ENCODE peak calls at places on chromosomes 6 and 20, in five cellular contexts. C, K, F, L and V are unnamed samples.

GRCh38 chr6:118776607-118777549 is 117.1 kb upstream of the ASF1A start:
- DNase-seq in C (peak; percentile 61), K (peak; percentile 86), F (peak; percentile 57), L (peak; percentile 87), V (peak; percentile 70)

GRCh38 chr6:34414999-34415858 is 10.6 kb downstream of the RPS10 start:
- DNase-seq in C (no peak), K (peak; percentile 79), F (peak; percentile 38), L (peak; percentile 72), V (peak; percentile 69)

GRCh38 chr6:145469021-145469420 is 266.3 kb downstream of the EPM2A start:
- DNase-seq in C (no peak), K (no peak), F (no peak), L (no peak), V (no peak)

GRCh38 chr20:57698191-57698866 is 11.5 kb downstream of the PMEPA1 start:
- DNase-seq in C (no peak), K (peak; percentile 98), F (peak; percentile 94), L (peak; percentile 100), V (no peak)

GRCh38 chr20:63312690-63313348 is 19.8 kb downstream of the COL20A1 start:
- DNase-seq in C (no peak), K (peak; percentile 24), F (no peak), L (no peak), V (no peak)

GRCh38 chr6:448296-449056 is 56.9 kb downstream of the IRF4 start:
- DNase-seq in C (no peak), K (no peak), F (no peak), L (no peak), V (no peak)

GRCh38 chr6:155782320-155782730 is 326.7 kb upstream of the NOX3 start:
- DNase-seq in C (no peak), K (peak; percentile 78), F (peak; percentile 95), L (peak; percentile 95), V (no peak)

GRCh38 chr6:33543116-33543515 is 37.0 kb downstream of the BAK1 start:
- DNase-seq in C (no peak), K (no peak), F (no peak), L (no peak), V (no peak)

GRCh38 chr6:82875573-82876185 is 190.0 kb downstream of the UBE3D start:
- DNase-seq in C (no peak), K (peak; percentile 90), F (peak; percentile 85), L (peak; percentile 96), V (no peak)

GRCh38 chr6:169915769-169916550 is 164.5 kb downstream of the ERMARD start:
- DNase-seq in C (no peak), K (no peak), F (no peak), L (no peak), V (no peak)

GRCh38 chr6:27760464-27760863 is 151.7 kb downstream of the OR2B2 start:
- DNase-seq in C (no peak), K (no peak), F (no peak), L (no peak), V (no peak)

GRCh38 chr6:15751721-15752350 is 89.0 kb upstream of the DTNBP1 start:
- DNase-seq in C (no peak), K (peak; percentile 10), F (no peak), L (no peak), V (no peak)

GRCh38 chr6:169851641-169852503 is 100.5 kb downstream of the ERMARD start:
- DNase-seq in C (peak; percentile 53), K (no peak), F (no peak), L (peak; percentile 73), V (no peak)

GRCh38 chr20:25251019-25251418 is 3.1 kb downstream of the PYGB start:
- DNase-seq in C (no peak), K (no peak), F (no peak), L (no peak), V (no peak)

GRCh38 chr6:45586216-45587171 is 208.8 kb upstream of the SUPT3H start:
- DNase-seq in C (peak; percentile 11), K (no peak), F (no peak), L (peak; percentile 79), V (peak; percentile 9)

GRCh38 chr20:21303872-21304586 is 898 bp downstream of the XRN2 start:
- DNase-seq in C (no peak), K (peak; percentile 52), F (no peak), L (no peak), V (no peak)

GRCh38 chr6:108902389-108902792 is 54.2 kb downstream of the ARMC2 start:
- DNase-seq in C (peak; percentile 46), K (peak; percentile 48), F (no peak), L (peak; percentile 23), V (peak; percentile 54)

GRCh38 chr20:437787-438486 is 24.4 kb downstream of the TBC1D20 start:
- DNase-seq in C (no peak), K (no peak), F (no peak), L (no peak), V (peak; percentile 32)

GRCh38 chr6:33827546-33828451 is 24.0 kb upstream of the MLN start:
- DNase-seq in C (no peak), K (peak; percentile 14), F (no peak), L (peak; percentile 10), V (no peak)

GRCh38 chr20:50464026-50464724 is 46.0 kb upstream of the PTPN1 start:
- DNase-seq in C (peak; percentile 83), K (peak; percentile 75), F (no peak), L (peak; percentile 76), V (peak; percentile 62)

GRCh38 chr6:22236626-22237414 is 60.0 kb downstream of the PRL start:
- DNase-seq in C (no peak), K (peak; percentile 87), F (no peak), L (peak; percentile 97), V (no peak)

GRCh38 chr6:108914235-108915022 is 66.2 kb downstream of the ARMC2 start:
- DNase-seq in C (peak; percentile 58), K (peak; percentile 24), F (peak; percentile 32), L (peak; percentile 31), V (peak; percentile 64)

GRCh38 chr6:7148100-7148822 is 40.5 kb downstream of the RREB1 start:
- DNase-seq in C (no peak), K (peak; percentile 92), F (no peak), L (peak; percentile 91), V (no peak)

GRCh38 chr20:18666803-18667460 is 79.1 kb downstream of the DTD1 start:
- DNase-seq in C (no peak), K (peak; percentile 11), F (no peak), L (no peak), V (no peak)

GRCh38 chr20:58550661-58551060 is 35.5 kb upstream of the APCDD1L start:
- DNase-seq in C (no peak), K (peak; percentile 95), F (no peak), L (no peak), V (no peak)

GRCh38 chr6:44064089-44064947 is 62.9 kb downstream of the MRPL14 start:
- DNase-seq in C (peak; percentile 31), K (peak; percentile 97), F (no peak), L (peak; percentile 85), V (no peak)

GRCh38 chr6:30555428-30556005 is 772 bp downstream of the GNL1 start:
- DNase-seq in C (peak; percentile 83), K (peak; percentile 74), F (no peak), L (no peak), V (peak; percentile 44)

DNA sequence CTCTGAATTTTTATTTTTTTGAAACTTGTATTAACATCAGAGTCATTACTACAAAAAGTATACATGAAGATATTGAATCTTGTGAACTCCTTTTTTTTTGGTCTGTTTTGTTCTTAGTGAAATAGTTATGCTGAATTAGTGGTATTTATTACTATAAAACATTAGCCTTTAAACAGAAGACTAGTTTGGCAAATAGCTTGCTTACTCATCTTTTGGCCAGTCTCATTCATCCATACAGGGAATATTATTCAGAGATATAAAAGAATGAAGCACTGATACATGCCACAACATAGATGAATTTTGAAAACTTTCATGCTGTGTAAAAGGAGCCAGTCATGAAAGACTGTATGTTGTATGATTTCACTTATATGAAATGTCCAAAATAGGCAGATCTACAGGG is 205.9 kb downstream of the ZFAND3 start:
- DNase-seq in C (no peak), K (peak; percentile 47), F (no peak), L (peak; percentile 14), V (no peak)
- TF ChIP-seq EZH2phosphoT487 in C (no peak), K (no peak), F (no peak), L (no peak), V (no peak)

GRCh38 chr20:60104980-60105379 is 146.8 kb downstream of the CDH26 start:
- DNase-seq in C (no peak), K (no peak), F (no peak), L (no peak), V (no peak)

GRCh38 chr20:60100780-60101179 is 142.6 kb downstream of the CDH26 start:
- DNase-seq in C (no peak), K (no peak), F (no peak), L (no peak), V (no peak)

GRCh38 chr20:60102665-60103210 is 144.5 kb downstream of the CDH26 start:
- DNase-seq in C (no peak), K (no peak), F (no peak), L (peak; percentile 10), V (no peak)

GRCh38 chr20:60101894-60102281 is 143.7 kb downstream of the CDH26 start:
- DNase-seq in C (no peak), K (no peak), F (no peak), L (no peak), V (no peak)

DNA sequence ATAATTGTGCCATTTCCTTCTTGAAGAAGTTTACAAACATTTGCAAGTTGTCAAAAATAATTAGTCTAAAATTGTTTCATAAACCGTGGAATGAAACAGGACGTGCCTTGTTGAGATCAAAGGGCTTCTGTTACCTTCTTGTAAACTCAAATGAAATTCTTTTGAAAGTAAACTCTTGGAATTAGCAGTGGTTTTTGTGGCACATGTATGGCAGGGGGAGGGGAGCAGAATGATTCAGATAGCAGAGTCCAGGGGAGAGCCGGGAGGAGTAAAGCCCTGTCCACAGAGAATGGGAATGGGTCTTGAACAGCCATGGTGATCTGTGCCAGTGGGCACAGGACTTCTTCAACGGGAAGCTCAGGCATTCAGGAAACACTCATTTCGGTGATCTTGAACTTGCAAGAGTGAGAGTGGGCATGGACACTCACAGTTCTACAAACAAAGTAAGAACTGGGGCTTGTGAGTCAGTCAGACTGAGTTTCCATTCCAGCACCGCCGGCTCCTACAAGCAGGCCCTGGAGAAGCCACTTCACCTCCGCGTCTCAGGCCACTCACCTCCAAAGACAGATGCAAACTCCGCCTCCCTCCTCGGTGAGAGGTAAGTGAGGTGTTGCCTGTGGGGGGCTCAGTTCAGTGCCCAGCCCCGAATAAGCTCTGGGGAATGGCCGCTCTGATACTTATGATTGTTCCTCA is 143.1 kb downstream of the CDH26 start:
- DNase-seq in C (no peak), K (no peak), F (no peak), L (no peak), V (no peak)
- H3K27ac ChIP-seq in C (no peak overlapping the region), K (no peak overlapping the region), F (no peak overlapping the region), L (no peak overlapping the region), V (no peak overlapping the region)

GRCh38 chr6:36914227-36914794 is 28.6 kb downstream of the C6orf89 start:
- DNase-seq in C (peak; percentile 61), K (peak; percentile 71), F (peak; percentile 73), L (peak; percentile 99), V (no peak)
- TF ChIP-seq EZH2phosphoT487 in C (no peak), K (no peak), F (no peak), L (no peak), V (no peak)

DNA sequence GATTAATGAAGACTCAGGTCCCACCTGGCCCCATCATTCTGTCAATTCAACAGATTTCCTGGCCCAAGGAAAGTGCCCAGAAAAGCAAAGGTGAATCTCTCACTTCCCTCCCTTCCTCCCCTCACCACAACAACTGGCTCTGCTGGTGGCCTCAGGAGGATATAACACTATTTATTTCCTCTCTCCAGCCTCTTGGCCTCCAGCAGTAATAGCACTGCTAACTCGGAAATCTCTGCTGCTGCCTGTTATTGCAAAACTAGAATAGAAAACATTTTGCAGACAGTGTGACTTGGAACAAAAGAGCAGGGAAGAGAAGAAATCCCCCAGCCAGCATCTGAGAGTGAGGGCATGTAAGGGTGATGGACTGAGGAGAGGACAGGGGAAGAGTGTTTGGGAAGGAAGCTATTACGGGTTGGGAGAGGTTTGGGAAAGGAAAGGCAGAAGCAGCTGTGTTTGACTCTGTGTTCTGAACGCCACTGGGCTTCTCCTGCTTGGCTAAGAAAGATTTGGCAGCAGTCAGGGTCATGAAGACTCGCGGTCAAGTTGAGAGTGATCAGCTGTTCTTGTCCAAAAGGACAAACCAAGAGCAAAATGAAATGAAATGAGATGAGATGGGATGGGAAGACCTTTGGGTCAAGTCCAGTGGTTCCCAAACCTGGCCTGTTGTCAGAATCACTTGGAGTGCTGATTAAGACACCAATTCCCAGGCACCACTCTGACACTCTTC is 81.0 kb upstream of the SNX9 start:
- DNase-seq in C (no peak), K (no peak), F (no peak), L (no peak), V (no peak)
- H3K27ac ChIP-seq in C (no peak overlapping the region), K (no peak overlapping the region), F (no peak overlapping the region), L (no peak overlapping the region), V (no peak overlapping the region)